ENCODE peak calls at places on chromosomes 13 and 19, in six cellular contexts. A is A549, E is prostate gland, P is tibial nerve, Q is spleen, H is Peyer's patch. K is an unnamed sample.

GRCh38 chr13:37306778-37307544 is 201.5 kb upstream of the CSNK1A1L start:
- DNase-seq in H (no peak), Q (no peak), P (no peak), A (no peak), E (no peak), K (no peak)

GRCh38 chr13:110126391-110126961 is 180.5 kb downstream of the COL4A1 start:
- DNase-seq in A (peak), H (no peak), E (peak), Q (no peak), P (no peak), K (no peak)

GRCh38 chr13:90414691-90415596 is 932.5 kb upstream of the MIR17HG start:
- DNase-seq in E (no peak), A (peak), P (no peak), Q (no peak), H (no peak), K (no peak)

GRCh38 chr13:41825691-41826090 is 135.2 kb downstream of the VWA8 start:
- DNase-seq in A (no peak), Q (no peak), H (no peak), P (no peak), E (no peak), K (no peak)

GRCh38 chr13:43567608-43568007 is 219.2 kb downstream of the ENOX1 start:
- DNase-seq in Q (no peak), E (no peak), H (no peak), P (no peak), A (peak), K (no peak)

GRCh38 chr19:30309983-30310805 is 62.0 kb upstream of the ZNF536 start:
- DNase-seq in E (no peak), P (no peak), A (no peak), Q (no peak), H (no peak), K (no peak)

GRCh38 chr13:19185086-19185864 is 3.7 kb upstream of the TUBA3C start:
- DNase-seq in H (no peak), E (peak), A (no peak), Q (peak), P (no peak), K (no peak)

GRCh38 chr13:28744091-28744536 is 25.3 kb upstream of the SLC46A3 start:
- DNase-seq in Q (no peak), A (peak), P (peak), E (no peak), H (no peak), K (no peak)

DNA sequence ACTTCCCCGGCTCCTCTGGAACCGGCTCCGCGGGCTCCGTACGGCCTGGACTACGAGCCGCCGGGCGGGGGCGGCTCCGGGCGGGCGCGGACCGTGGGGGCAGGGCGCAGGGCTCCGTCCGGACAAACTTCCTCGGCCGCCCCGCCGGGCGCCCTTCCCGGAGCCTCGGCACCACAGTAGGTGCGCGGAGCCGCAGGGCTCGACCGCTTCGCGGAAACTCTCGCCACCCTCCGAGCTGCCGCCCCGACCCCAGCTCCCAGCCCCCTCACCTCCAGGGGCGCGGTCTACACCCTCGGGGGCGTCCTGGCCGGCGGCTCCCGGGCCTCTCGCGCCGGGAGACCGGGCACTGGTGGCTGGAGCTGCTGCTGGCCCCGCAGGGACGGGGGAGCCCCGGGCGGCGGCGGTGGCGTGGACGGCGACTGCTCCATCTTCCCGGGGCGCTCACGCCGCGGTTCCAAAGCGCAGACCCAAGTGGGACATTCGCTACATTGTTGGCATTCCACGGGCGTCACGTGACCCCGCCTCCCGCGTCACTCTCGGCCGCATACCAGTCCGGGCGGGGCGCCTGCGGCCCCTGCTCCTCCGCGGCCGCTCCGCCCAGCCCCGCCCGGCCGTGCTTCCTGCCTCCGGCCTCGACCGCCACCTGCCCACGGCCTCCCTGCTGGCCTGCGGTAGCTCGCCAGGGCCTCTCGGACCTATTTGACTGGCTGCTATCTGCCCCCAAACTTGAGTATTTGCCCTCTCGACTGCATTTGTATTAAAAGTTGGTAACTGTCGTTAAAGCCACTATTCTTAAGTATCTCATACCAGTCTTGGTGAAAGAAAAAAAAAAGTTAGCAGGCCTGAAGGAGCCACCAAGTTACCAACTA is at the start of gene LATS2:
- DNase-seq in P (peak), A (peak), E (peak), Q (peak), H (peak), K (peak)
- TF ChIP-seq POLR2A in P (peak), A (no peak), E (peak), Q (no peak), H (peak), K (no peak)

DNA sequence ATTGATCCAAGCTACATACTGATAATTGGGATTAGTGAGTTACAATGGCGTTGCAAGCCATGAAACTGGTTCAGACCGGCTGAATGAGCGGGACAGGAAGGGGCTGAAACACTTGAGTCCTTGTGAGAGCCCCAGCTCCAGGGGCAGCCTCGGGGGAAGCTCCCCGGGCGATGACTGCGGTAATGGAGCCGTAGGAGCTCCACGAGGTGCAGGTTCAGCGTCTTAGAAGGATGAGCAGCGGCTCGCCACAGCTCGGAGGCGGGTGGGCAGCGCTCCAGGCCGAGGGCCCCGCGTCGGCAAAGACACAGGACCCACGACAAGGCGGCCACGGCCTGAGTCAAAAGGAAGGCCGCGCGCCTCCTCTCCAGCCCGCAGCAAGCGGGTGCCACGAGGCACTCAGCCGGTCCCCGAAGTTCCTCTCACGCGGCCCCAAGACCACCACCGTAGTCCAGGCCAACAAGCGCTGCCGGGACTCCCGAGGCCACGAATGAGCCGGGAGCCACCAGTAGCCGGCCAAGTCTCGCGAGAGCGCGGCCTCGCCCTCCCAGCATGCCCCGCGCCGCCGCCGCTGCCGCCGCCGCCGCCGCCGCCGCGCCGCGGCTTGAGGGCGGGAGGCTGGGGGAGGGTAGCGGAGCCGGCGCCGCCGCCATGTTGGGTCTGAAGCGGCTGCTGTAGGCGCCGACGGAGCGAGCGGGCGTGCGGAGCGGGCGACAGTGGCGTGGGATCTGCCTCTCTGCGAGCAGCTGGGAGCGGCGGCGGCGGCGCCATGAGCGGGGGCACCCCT is at the start of gene LSM14A:
- DNase-seq in A (peak), H (peak), P (peak), Q (peak), E (peak), K (peak)
- TF ChIP-seq POLR2A in A (peak), H (peak), P (peak), Q (peak), E (peak), K (peak)

GRCh38 chr19:38919837-38920528 is 8.0 kb upstream of the CCER2 start:
- DNase-seq in H (peak), E (no peak), P (no peak), A (no peak), Q (peak), K (no peak)

GRCh38 chr19:38917921-38918491 is 6.0 kb upstream of the CCER2 start:
- DNase-seq in E (no peak), Q (peak), H (peak), A (peak), P (no peak), K (no peak)

GRCh38 chr19:38915329-38916321 is 3.6 kb upstream of the CCER2 start:
- DNase-seq in E (no peak), A (no peak), H (peak), P (no peak), Q (peak), K (no peak)

GRCh38 chr19:38918526-38918925 is 6.5 kb upstream of the CCER2 start:
- DNase-seq in Q (peak), E (no peak), P (no peak), A (no peak), H (peak), K (no peak)

DNA sequence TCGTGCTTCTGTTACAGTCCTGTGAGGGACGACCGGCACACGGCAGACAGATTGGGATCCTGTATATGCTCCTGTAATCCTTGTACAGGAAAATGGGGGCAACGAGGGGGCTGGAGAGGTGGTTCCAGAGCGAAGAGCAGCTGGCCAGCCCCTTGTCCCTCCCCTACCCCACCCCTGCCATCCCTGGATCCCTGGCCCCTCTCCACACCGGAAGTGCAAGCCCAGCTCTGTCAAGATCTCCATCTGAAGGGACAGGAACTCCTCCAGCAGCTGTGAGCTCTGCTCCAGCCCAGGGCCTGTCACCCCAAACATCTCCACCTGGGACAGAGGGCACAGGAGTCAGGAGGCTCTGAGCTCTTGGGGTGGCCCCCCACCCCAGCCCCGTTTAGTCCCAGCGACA is 5.5 kb upstream of the CCER2 start:
- DNase-seq in P (no peak), E (no peak), A (no peak), H (peak), Q (peak), K (no peak)
- TF ChIP-seq POLR2A in P (no peak), E (no peak), A (no peak), H (no peak), Q (no peak), K (no peak)

GRCh38 chr13:39516140-39516539 is 86.9 kb downstream of the LHFPL6 start:
- DNase-seq in H (no peak), Q (no peak), E (no peak), P (no peak), A (no peak), K (no peak)
- TF ChIP-seq POLR2A in H (no peak), Q (no peak), E (no peak), P (no peak), A (no peak), K (no peak)

GRCh38 chr19:47130589-47131168 is at the start of gene SAE1:
- DNase-seq in P (peak), A (peak), H (peak), E (peak), Q (peak), K (peak)
- TF ChIP-seq POLR2A in P (peak), A (peak), H (peak), E (peak), Q (peak), K (peak)

GRCh38 chr13:46799139-46799538 is 2.2 kb upstream of the ESD start:
- DNase-seq in A (no peak), E (no peak), P (no peak), Q (no peak), H (no peak), K (no peak)

GRCh38 chr13:46797468-46798237 is 692 bp upstream of the ESD start:
- DNase-seq in A (no peak), Q (no peak), H (no peak), P (no peak), E (no peak), K (no peak)

GRCh38 chr13:46796129-46796514 is 839 bp downstream of the ESD start:
- DNase-seq in H (no peak), E (no peak), A (no peak), Q (no peak), P (no peak), K (no peak)

GRCh38 chr13:46796515-46797467 is at the start of gene ESD:
- DNase-seq in P (peak), Q (peak), E (peak), A (peak), H (peak), K (peak)

DNA sequence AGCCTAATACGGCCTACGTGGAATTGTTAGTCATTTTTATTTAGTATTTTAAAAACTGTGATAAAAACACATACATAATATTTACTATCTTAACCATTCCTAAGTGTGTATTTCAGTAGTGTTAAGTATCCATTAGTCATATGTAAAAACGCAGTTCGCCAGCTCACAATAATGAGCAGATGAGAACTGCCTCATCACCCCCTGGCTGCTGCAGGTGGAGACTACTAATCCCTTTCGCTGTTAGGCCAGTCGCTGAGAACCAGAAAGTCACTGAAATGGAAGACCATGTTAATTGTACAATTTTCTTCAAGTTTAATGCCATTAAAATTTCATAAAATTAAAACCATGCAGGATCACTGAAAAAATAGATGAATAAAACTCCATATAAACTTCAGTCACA is 1.6 kb downstream of the ESD start:
- DNase-seq in Q (no peak), E (no peak), H (no peak), P (no peak), A (no peak), K (no peak)
- TF ChIP-seq POLR2A in Q (no peak), E (no peak), H (no peak), P (no peak), A (no peak), K (no peak)

DNA sequence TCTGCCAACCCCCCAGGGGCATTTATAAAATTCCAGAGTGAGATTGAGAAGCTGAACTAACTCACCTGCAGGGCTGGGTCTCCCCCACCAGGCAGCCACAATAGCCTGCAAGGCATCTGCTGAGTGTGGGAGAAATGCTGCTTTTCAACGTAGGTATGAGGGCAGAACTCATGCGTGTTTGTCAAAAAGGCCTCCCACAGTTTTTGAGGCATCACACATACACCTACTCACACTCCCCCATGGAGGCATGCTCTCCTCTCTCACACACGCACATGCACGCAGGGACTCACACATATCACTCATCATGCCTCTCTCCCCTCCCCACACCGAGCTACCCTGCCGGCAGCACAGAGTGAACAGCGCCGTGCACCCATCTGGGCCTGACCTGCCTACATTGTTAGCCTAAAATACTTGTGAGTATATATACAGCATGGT is 390.5 kb downstream of the FGF9 start:
- DNase-seq in H (no peak), A (no peak), P (no peak), Q (peak), E (no peak), K (no peak)
- TF ChIP-seq POLR2A in H (no peak), A (no peak), P (no peak), Q (no peak), E (no peak), K (no peak)

DNA sequence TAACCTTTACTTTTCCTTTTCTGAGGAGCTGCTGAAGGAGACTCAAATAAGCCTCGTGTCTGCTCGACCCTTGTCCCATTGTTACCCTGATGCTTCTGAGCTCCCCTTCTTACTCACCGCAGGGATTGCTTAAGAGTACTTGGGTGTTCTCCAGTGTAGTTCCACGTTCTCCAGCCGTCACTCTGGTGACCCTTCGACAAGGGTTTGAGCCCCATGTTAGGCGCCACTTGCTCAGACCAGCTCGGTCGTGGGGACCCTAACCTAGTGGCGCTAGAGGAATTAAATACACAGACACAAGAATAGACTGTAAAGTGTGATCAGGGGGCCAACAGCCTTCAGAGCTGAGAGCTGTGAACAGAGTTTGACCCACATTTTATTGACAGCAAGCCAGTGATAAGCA is 10.3 kb downstream of the ZNF480 start:
- DNase-seq in A (peak), P (no peak), Q (no peak), E (no peak), H (no peak), K (no peak)
- TF ChIP-seq POLR2A in A (no peak), P (no peak), Q (no peak), E (no peak), H (no peak), K (no peak)

K was measured in GM12891.